ENCODE peak calls at places on chromosomes 3 and 15, in five cellular contexts. A is heart right ventricle, C is keratinocyte, E is GM23338, B is ovary. G is an unnamed sample.

GRCh38 chr3:151196441-151196840 is 6.6 kb downstream of the GPR171 start:
- DNase-seq in A (no peak), C (no peak), E (no peak), B (no peak), G (no peak)

GRCh38 chr3:16467368-16467767 is 46.1 kb downstream of the RFTN1 start:
- DNase-seq in A (no peak), C (no peak), E (peak; percentile 38), B (no peak), G (no peak)

GRCh38 chr3:13584901-13585300 is 36.0 kb downstream of the FBLN2 start:
- DNase-seq in A (no peak), C (no peak), E (no peak), B (no peak), G (no peak)

GRCh38 chr3:135576786-135577185 is 388.7 kb upstream of the PPP2R3A start:
- DNase-seq in A (no peak), C (no peak), E (no peak), B (no peak), G (no peak)

GRCh38 chr3:113079532-113079931 is 88.7 kb downstream of the GTPBP8 start:
- DNase-seq in A (no peak), C (no peak), E (no peak), B (no peak), G (no peak)

GRCh38 chr15:51224428-51224827 is 114.0 kb downstream of the CYP19A1 start:
- DNase-seq in A (no peak), C (no peak), E (no peak), B (no peak), G (no peak)

GRCh38 chr15:80424381-80424780 is 20.2 kb downstream of the ARNT2 start:
- DNase-seq in A (no peak), C (no peak), E (no peak), B (no peak), G (no peak)

GRCh38 chr3:170421147-170421641 is 2.5 kb downstream of the CLDN11 start:
- DNase-seq in A (no peak), C (no peak), E (no peak), B (peak; percentile 38), G (no peak)

GRCh38 chr3:36494461-36495109 is 114.3 kb downstream of the STAC start:
- DNase-seq in A (no peak), C (no peak), E (no peak), B (no peak), G (no peak)

GRCh38 chr3:187314176-187314575 is 22.6 kb upstream of the MASP1 start:
- DNase-seq in A (no peak), C (no peak), E (no peak), B (no peak), G (no peak)

GRCh38 chr3:115518100-115518852 is 105.0 kb upstream of the GAP43 start:
- DNase-seq in A (peak; percentile 74), C (peak; percentile 56), E (peak; percentile 59), B (no peak), G (peak; percentile 13)

GRCh38 chr3:190340071-190340470 is 17.8 kb upstream of the CLDN1 start:
- DNase-seq in A (no peak), C (no peak), E (no peak), B (no peak), G (no peak)

GRCh38 chr3:42814914-42815507 is 5.8 kb downstream of the ACKR2 start:
- DNase-seq in A (no peak), C (no peak), E (no peak), B (no peak), G (no peak)

GRCh38 chr15:26280281-26280680 is 417.2 kb upstream of the ATP10A start:
- DNase-seq in A (no peak), C (no peak), E (no peak), B (no peak), G (no peak)

GRCh38 chr3:5349343-5349742 is 161.8 kb downstream of the EDEM1 start:
- DNase-seq in A (no peak), C (no peak), E (no peak), B (no peak), G (no peak)

GRCh38 chr3:42263354-42264346 is 2.3 kb downstream of the CCK start:
- DNase-seq in A (no peak), C (no peak), E (peak; percentile 85), B (no peak), G (no peak)

GRCh38 chr3:141049681-141050080 is 1.5 kb upstream of the SPSB4 start:
- DNase-seq in A (no peak), C (no peak), E (peak; percentile 73), B (no peak), G (no peak)

GRCh38 chr3:54537506-54537905 is 390.4 kb downstream of the LRTM1 start:
- DNase-seq in A (no peak), C (no peak), E (no peak), B (no peak), G (no peak)

GRCh38 chr3:64354221-64354620 is 129.0 kb upstream of the PRICKLE2 start:
- DNase-seq in A (no peak), C (peak; percentile 13), E (no peak), B (no peak), G (no peak)

GRCh38 chr15:78828930-78829329 is 17.7 kb upstream of the ADAMTS7 start:
- DNase-seq in A (no peak), C (no peak), E (no peak), B (no peak), G (no peak)

GRCh38 chr3:30282052-30282708 is 324.2 kb upstream of the TGFBR2 start:
- DNase-seq in A (no peak), C (no peak), E (peak; percentile 76), B (no peak), G (no peak)

GRCh38 chr15:43514241-43515057 is 3.0 kb upstream of the MAP1A start:
- DNase-seq in A (peak; percentile 59), C (no peak), E (peak; percentile 87), B (no peak), G (no peak)

GRCh38 chr3:133479895-133480669 is 80.2 kb downstream of the BFSP2 start:
- DNase-seq in A (no peak), C (peak; percentile 30), E (no peak), B (no peak), G (no peak)

GRCh38 chr3:35201221-35201620 is 438.1 kb upstream of the ARPP21 start:
- DNase-seq in A (no peak), C (no peak), E (no peak), B (no peak), G (no peak)

GRCh38 chr3:106144051-106144450 is 275.2 kb upstream of the CBLB start:
- DNase-seq in A (no peak), C (no peak), E (no peak), B (no peak), G (no peak)

GRCh38 chr3:37990527-37990926 is at the start of gene VILL:
- DNase-seq in A (no peak), C (no peak), E (no peak), B (no peak), G (no peak)

GRCh38 chr15:62942411-62942810 is 100.1 kb upstream of the TPM1 start:
- DNase-seq in A (no peak), C (no peak), E (no peak), B (no peak), G (peak; percentile 49)

GRCh38 chr15:99155961-99156443 is 51.1 kb downstream of the SYNM start:
- DNase-seq in A (no peak), C (peak; percentile 2), E (no peak), B (no peak), G (peak; percentile 40)

GRCh38 chr15:61906961-61907752 is 153.1 kb downstream of the VPS13C start:
- DNase-seq in A (no peak), C (no peak), E (no peak), B (no peak), G (no peak)

GRCh38 chr15:94231728-94232086 is 346 bp downstream of the MCTP2 start:
- DNase-seq in A (no peak), C (no peak), E (peak; percentile 71), B (no peak), G (no peak)

GRCh38 chr3:71201939-71202338 is 381.6 kb downstream of the FOXP1 start:
- DNase-seq in A (peak; percentile 46), C (no peak), E (peak; percentile 43), B (peak; percentile 87), G (peak; percentile 88)

GRCh38 chr15:70140031-70140542 is 42.4 kb upstream of the TLE3 start:
- DNase-seq in A (no peak), C (no peak), E (no peak), B (no peak), G (no peak)

GRCh38 chr3:112302061-112302830 is 8.2 kb upstream of the SLC9C1 start:
- DNase-seq in A (no peak), C (no peak), E (peak; percentile 41), B (no peak), G (no peak)

GRCh38 chr3:170079466-170080165 is 41.8 kb downstream of the GPR160 start:
- DNase-seq in A (no peak), C (no peak), E (no peak), B (no peak), G (no peak)

GRCh38 chr3:196486263-196486662 is 17.3 kb downstream of the RNF168 start:
- DNase-seq in A (no peak), C (no peak), E (no peak), B (no peak), G (no peak)

GRCh38 chr3:38649500-38650247 is at the start of gene SCN5A:
- DNase-seq in A (peak; percentile 71), C (no peak), E (peak; percentile 73), B (peak; percentile 40), G (no peak)

GRCh38 chr3:52779411-52780297 is 2.3 kb downstream of the ITIH1 start:
- DNase-seq in A (no peak), C (no peak), E (no peak), B (no peak), G (peak; percentile 63)

GRCh38 chr3:114666613-114667012 is 372.8 kb downstream of the TIGIT start:
- DNase-seq in A (no peak), C (no peak), E (no peak), B (no peak), G (no peak)

GRCh38 chr15:40355976-40356585 is 1.9 kb upstream of the DISP2 start:
- DNase-seq in A (no peak), C (no peak), E (no peak), B (no peak), G (no peak)

GRCh38 chr15:40354408-40355171 is 3.4 kb upstream of the DISP2 start:
- DNase-seq in A (no peak), C (no peak), E (peak; percentile 83), B (no peak), G (no peak)

GRCh38 chr15:40357723-40358491 is at the start of gene DISP2:
- DNase-seq in A (peak; percentile 92), C (no peak), E (peak; percentile 96), B (peak; percentile 85), G (no peak)

GRCh38 chr15:40358492-40359353 is 704 bp downstream of the DISP2 start:
- DNase-seq in A (no peak), C (no peak), E (peak; percentile 72), B (no peak), G (no peak)

GRCh38 chr15:40357246-40357645 is 773 bp upstream of the DISP2 start:
- DNase-seq in A (no peak), C (no peak), E (no peak), B (no peak), G (no peak)
- H3K4me3 ChIP-seq in A (peak overlapping the region; percentile 72), C (no peak overlapping the region), E (peak overlapping the region; percentile 92), B (no peak overlapping the region), G (peak overlapping the region; percentile 73)

GRCh38 chr3:101381809-101382208 is 61.4 kb upstream of the IMPG2 start:
- DNase-seq in A (no peak), C (no peak), E (peak; percentile 76), B (no peak), G (no peak)
- H3K4me1 ChIP-seq in A (peaks cover 30% of the 10 kb centered on the region), C (no peaks in the 10 kb centered on the region), E (no peaks in the 10 kb centered on the region), B (peaks cover 9% of the 10 kb centered on the region), G (peaks cover 3% of the 10 kb centered on the region)

GRCh38 chr3:153028336-153028735 is 133.7 kb upstream of the RAP2B start:
- DNase-seq in A (no peak), C (no peak), E (no peak), B (no peak), G (no peak)
- H3K4me3 ChIP-seq in A (no peak overlapping the region), C (no peak overlapping the region), E (no peak overlapping the region), B (no peak overlapping the region), G (no peak overlapping the region)

GRCh38 chr3:129599607-129600006 is 6.9 kb downstream of the PLXND1 start:
- DNase-seq in A (no peak), C (no peak), E (peak; percentile 73), B (no peak), G (peak; percentile 60)
- H3K4me1 ChIP-seq in A (peaks cover 81% of the 10 kb centered on the region), C (no peaks in the 10 kb centered on the region), E (peaks cover 57% of the 10 kb centered on the region), B (peaks cover 38% of the 10 kb centered on the region), G (peaks cover 58% of the 10 kb centered on the region)